ENCODE peak calls at places on chromosomes 13 and 19, in six cellular contexts. One of them, this sample, is unnamed.

GRCh38 chr19:9323557-9323918 is 441 bp upstream of the ZNF559 start:
- DNase-seq in heart left ventricle: peak; percentile 82
- DNase-seq in K562: peak; percentile 74
- DNase-seq in cardiac muscle cell: peak; percentile 91
- DNase-seq in sigmoid colon: peak; percentile 85
- DNase-seq in brain microvascular endothelial cell: peak; percentile 85
- DNase-seq in this sample: peak; percentile 24

GRCh38 chr19:5972355-5972731 is 5.6 kb downstream of the RANBP3 start:
- DNase-seq in heart left ventricle: no peak
- DNase-seq in K562: no peak
- DNase-seq in cardiac muscle cell: no peak
- DNase-seq in sigmoid colon: no peak
- DNase-seq in brain microvascular endothelial cell: no peak
- DNase-seq in this sample: no peak

GRCh38 chr19:53978975-53979801 is 12.2 kb upstream of the CACNG6 start:
- DNase-seq in heart left ventricle: no peak
- DNase-seq in K562: no peak
- DNase-seq in cardiac muscle cell: no peak
- DNase-seq in sigmoid colon: no peak
- DNase-seq in brain microvascular endothelial cell: no peak
- DNase-seq in this sample: no peak

GRCh38 chr19:34336781-34337271 is 28.2 kb upstream of the GPI start:
- DNase-seq in heart left ventricle: no peak
- DNase-seq in K562: no peak
- DNase-seq in cardiac muscle cell: peak; percentile 58
- DNase-seq in sigmoid colon: no peak
- DNase-seq in brain microvascular endothelial cell: no peak
- DNase-seq in this sample: no peak

GRCh38 chr13:43156916-43157315 is 133.5 kb downstream of the DNAJC15 start:
- DNase-seq in heart left ventricle: no peak
- DNase-seq in K562: no peak
- DNase-seq in cardiac muscle cell: peak; percentile 52
- DNase-seq in sigmoid colon: no peak
- DNase-seq in brain microvascular endothelial cell: no peak
- DNase-seq in this sample: no peak

GRCh38 chr13:23615677-23616076 is 45.5 kb downstream of the TNFRSF19 start:
- DNase-seq in heart left ventricle: no peak
- DNase-seq in K562: no peak
- DNase-seq in cardiac muscle cell: no peak
- DNase-seq in sigmoid colon: no peak
- DNase-seq in brain microvascular endothelial cell: no peak
- DNase-seq in this sample: no peak

GRCh38 chr19:13978306-13978705 is 26.0 kb downstream of the DCAF15 start:
- DNase-seq in heart left ventricle: peak; percentile 93
- DNase-seq in K562: peak; percentile 51
- DNase-seq in cardiac muscle cell: peak; percentile 77
- DNase-seq in sigmoid colon: peak; percentile 94
- DNase-seq in brain microvascular endothelial cell: no peak
- DNase-seq in this sample: no peak

GRCh38 chr19:29878973-29879654 is 62.9 kb upstream of the URI1 start:
- DNase-seq in heart left ventricle: no peak
- DNase-seq in K562: peak; percentile 87
- DNase-seq in cardiac muscle cell: peak; percentile 19
- DNase-seq in sigmoid colon: no peak
- DNase-seq in brain microvascular endothelial cell: peak; percentile 32
- DNase-seq in this sample: peak; percentile 9

GRCh38 chr13:78032132-78032531 is 113.5 kb upstream of the EDNRB start:
- DNase-seq in heart left ventricle: no peak
- DNase-seq in K562: no peak
- DNase-seq in cardiac muscle cell: no peak
- DNase-seq in sigmoid colon: no peak
- DNase-seq in brain microvascular endothelial cell: no peak
- DNase-seq in this sample: no peak

GRCh38 chr13:80441968-80442367 is 101.0 kb upstream of the SPRY2 start:
- DNase-seq in heart left ventricle: no peak
- DNase-seq in K562: no peak
- DNase-seq in cardiac muscle cell: peak; percentile 44
- DNase-seq in sigmoid colon: no peak
- DNase-seq in brain microvascular endothelial cell: no peak
- DNase-seq in this sample: no peak

GRCh38 chr13:37306778-37307544 is 201.5 kb upstream of the CSNK1A1L start:
- DNase-seq in heart left ventricle: no peak
- DNase-seq in K562: no peak
- DNase-seq in cardiac muscle cell: peak; percentile 90
- DNase-seq in sigmoid colon: no peak
- DNase-seq in brain microvascular endothelial cell: peak; percentile 95
- DNase-seq in this sample: peak; percentile 91

GRCh38 chr13:86922936-86923335 is 748.2 kb upstream of the SLITRK5 start:
- DNase-seq in heart left ventricle: no peak
- DNase-seq in K562: no peak
- DNase-seq in cardiac muscle cell: no peak
- DNase-seq in sigmoid colon: no peak
- DNase-seq in brain microvascular endothelial cell: no peak
- DNase-seq in this sample: no peak

GRCh38 chr13:50596103-50596502 is 247.4 kb downstream of the DLEU7 start:
- DNase-seq in heart left ventricle: no peak
- DNase-seq in K562: no peak
- DNase-seq in cardiac muscle cell: no peak
- DNase-seq in sigmoid colon: no peak
- DNase-seq in brain microvascular endothelial cell: no peak
- DNase-seq in this sample: no peak

GRCh38 chr13:27446986-27447583 is 3.3 kb downstream of the MTIF3 start:
- DNase-seq in heart left ventricle: no peak
- DNase-seq in K562: no peak
- DNase-seq in cardiac muscle cell: no peak
- DNase-seq in sigmoid colon: no peak
- DNase-seq in brain microvascular endothelial cell: no peak
- DNase-seq in this sample: no peak

GRCh38 chr13:41960195-41960699 is 662 bp downstream of the VWA8 start:
- DNase-seq in heart left ventricle: peak; percentile 36
- DNase-seq in K562: peak; percentile 26
- DNase-seq in cardiac muscle cell: peak; percentile 41
- DNase-seq in sigmoid colon: no peak
- DNase-seq in brain microvascular endothelial cell: no peak
- DNase-seq in this sample: no peak

GRCh38 chr19:19406878-19407639 is 1.6 kb downstream of the GATAD2A start:
- DNase-seq in heart left ventricle: no peak
- DNase-seq in K562: no peak
- DNase-seq in cardiac muscle cell: peak; percentile 45
- DNase-seq in sigmoid colon: peak; percentile 75
- DNase-seq in brain microvascular endothelial cell: peak; percentile 41
- DNase-seq in this sample: no peak

GRCh38 chr19:5001547-5002131 is 32.7 kb downstream of the KDM4B start:
- DNase-seq in heart left ventricle: peak; percentile 18
- DNase-seq in K562: peak; percentile 66
- DNase-seq in cardiac muscle cell: peak; percentile 72
- DNase-seq in sigmoid colon: no peak
- DNase-seq in brain microvascular endothelial cell: peak; percentile 57
- DNase-seq in this sample: peak; percentile 34

GRCh38 chr19:2441096-2441752 is 13.8 kb upstream of the TIMM13 start:
- DNase-seq in heart left ventricle: no peak
- DNase-seq in K562: no peak
- DNase-seq in cardiac muscle cell: no peak
- DNase-seq in sigmoid colon: no peak
- DNase-seq in brain microvascular endothelial cell: no peak
- DNase-seq in this sample: no peak

GRCh38 chr13:20231839-20232555 is at the start of gene GJB6:
- DNase-seq in heart left ventricle: no peak
- DNase-seq in K562: no peak
- DNase-seq in cardiac muscle cell: no peak
- DNase-seq in sigmoid colon: no peak
- DNase-seq in brain microvascular endothelial cell: no peak
- DNase-seq in this sample: no peak

GRCh38 chr13:104357672-104358314 is 1291.6 kb upstream of the SLC10A2 start:
- DNase-seq in heart left ventricle: no peak
- DNase-seq in K562: no peak
- DNase-seq in cardiac muscle cell: no peak
- DNase-seq in sigmoid colon: no peak
- DNase-seq in brain microvascular endothelial cell: no peak
- DNase-seq in this sample: no peak

GRCh38 chr19:57305056-57305455 is 15.2 kb upstream of the ZNF543 start:
- DNase-seq in heart left ventricle: no peak
- DNase-seq in K562: no peak
- DNase-seq in cardiac muscle cell: no peak
- DNase-seq in sigmoid colon: no peak
- DNase-seq in brain microvascular endothelial cell: no peak
- DNase-seq in this sample: no peak

GRCh38 chr19:47270408-47270807 is 4.3 kb upstream of the INAFM1 start:
- DNase-seq in heart left ventricle: no peak
- DNase-seq in K562: no peak
- DNase-seq in cardiac muscle cell: no peak
- DNase-seq in sigmoid colon: no peak
- DNase-seq in brain microvascular endothelial cell: no peak
- DNase-seq in this sample: no peak

GRCh38 chr19:10717356-10718204 is at the start of gene DNM2:
- DNase-seq in heart left ventricle: peak; percentile 99
- DNase-seq in K562: peak; percentile 99
- DNase-seq in cardiac muscle cell: peak; percentile 100
- DNase-seq in sigmoid colon: peak; percentile 100
- DNase-seq in brain microvascular endothelial cell: peak; percentile 100
- DNase-seq in this sample: peak; percentile 100

GRCh38 chr13:44436589-44437337 is 63.1 kb downstream of the SERP2 start:
- DNase-seq in heart left ventricle: peak; percentile 96
- DNase-seq in K562: peak; percentile 87
- DNase-seq in cardiac muscle cell: peak; percentile 96
- DNase-seq in sigmoid colon: peak; percentile 99
- DNase-seq in brain microvascular endothelial cell: peak; percentile 93
- DNase-seq in this sample: peak; percentile 52

GRCh38 chr19:19538077-19538764 is at the start of gene CILP2:
- DNase-seq in heart left ventricle: peak; percentile 24
- DNase-seq in K562: peak; percentile 53
- DNase-seq in cardiac muscle cell: peak; percentile 32
- DNase-seq in sigmoid colon: peak; percentile 68
- DNase-seq in brain microvascular endothelial cell: no peak
- DNase-seq in this sample: no peak

GRCh38 chr13:92761710-92762109 is 464.9 kb upstream of the GPC6 start:
- DNase-seq in heart left ventricle: no peak
- DNase-seq in K562: no peak
- DNase-seq in cardiac muscle cell: no peak
- DNase-seq in sigmoid colon: no peak
- DNase-seq in brain microvascular endothelial cell: no peak
- DNase-seq in this sample: no peak

GRCh38 chr13:109803822-109804221 is 17.4 kb upstream of the IRS2 start:
- DNase-seq in heart left ventricle: no peak
- DNase-seq in K562: no peak
- DNase-seq in cardiac muscle cell: no peak
- DNase-seq in sigmoid colon: no peak
- DNase-seq in brain microvascular endothelial cell: no peak
- DNase-seq in this sample: no peak

GRCh38 chr19:58568731-58569130 is 4.4 kb downstream of the MZF1 start:
- DNase-seq in heart left ventricle: peak; percentile 11
- DNase-seq in K562: no peak
- DNase-seq in cardiac muscle cell: no peak
- DNase-seq in sigmoid colon: peak; percentile 48
- DNase-seq in brain microvascular endothelial cell: no peak
- DNase-seq in this sample: no peak

GRCh38 chr19:38657633-38658222 is 10.3 kb downstream of the ACTN4 start:
- DNase-seq in heart left ventricle: no peak
- DNase-seq in K562: no peak
- DNase-seq in cardiac muscle cell: no peak
- DNase-seq in sigmoid colon: no peak
- DNase-seq in brain microvascular endothelial cell: peak; percentile 76
- DNase-seq in this sample: peak; percentile 81

GRCh38 chr19:38656171-38656981 is 8.9 kb downstream of the ACTN4 start:
- DNase-seq in heart left ventricle: no peak
- DNase-seq in K562: no peak
- DNase-seq in cardiac muscle cell: peak; percentile 91
- DNase-seq in sigmoid colon: no peak
- DNase-seq in brain microvascular endothelial cell: peak; percentile 63
- DNase-seq in this sample: no peak

GRCh38 chr19:38653028-38653571 is 5.7 kb downstream of the ACTN4 start:
- DNase-seq in heart left ventricle: no peak
- DNase-seq in K562: no peak
- DNase-seq in cardiac muscle cell: peak; percentile 60
- DNase-seq in sigmoid colon: peak; percentile 83
- DNase-seq in brain microvascular endothelial cell: no peak
- DNase-seq in this sample: no peak

GRCh38 chr19:38654478-38655079 is 7.1 kb downstream of the ACTN4 start:
- DNase-seq in heart left ventricle: no peak
- DNase-seq in K562: no peak
- DNase-seq in cardiac muscle cell: no peak
- DNase-seq in sigmoid colon: no peak
- DNase-seq in brain microvascular endothelial cell: no peak
- DNase-seq in this sample: no peak

GRCh38 chr19:38655148-38655824 is 7.8 kb downstream of the ACTN4 start:
- DNase-seq in heart left ventricle: no peak
- DNase-seq in K562: no peak
- DNase-seq in cardiac muscle cell: no peak
- DNase-seq in sigmoid colon: no peak
- DNase-seq in brain microvascular endothelial cell: no peak
- DNase-seq in this sample: no peak
- H3K4me3 ChIP-seq in heart left ventricle: no peak overlapping the region
- H3K4me3 ChIP-seq in K562: no peak overlapping the region
- H3K4me3 ChIP-seq in cardiac muscle cell: no peak overlapping the region
- H3K4me3 ChIP-seq in sigmoid colon: no peak overlapping the region
- H3K4me3 ChIP-seq in brain microvascular endothelial cell: no peak overlapping the region
- H3K4me3 ChIP-seq in this sample: no peak overlapping the region

DNA sequence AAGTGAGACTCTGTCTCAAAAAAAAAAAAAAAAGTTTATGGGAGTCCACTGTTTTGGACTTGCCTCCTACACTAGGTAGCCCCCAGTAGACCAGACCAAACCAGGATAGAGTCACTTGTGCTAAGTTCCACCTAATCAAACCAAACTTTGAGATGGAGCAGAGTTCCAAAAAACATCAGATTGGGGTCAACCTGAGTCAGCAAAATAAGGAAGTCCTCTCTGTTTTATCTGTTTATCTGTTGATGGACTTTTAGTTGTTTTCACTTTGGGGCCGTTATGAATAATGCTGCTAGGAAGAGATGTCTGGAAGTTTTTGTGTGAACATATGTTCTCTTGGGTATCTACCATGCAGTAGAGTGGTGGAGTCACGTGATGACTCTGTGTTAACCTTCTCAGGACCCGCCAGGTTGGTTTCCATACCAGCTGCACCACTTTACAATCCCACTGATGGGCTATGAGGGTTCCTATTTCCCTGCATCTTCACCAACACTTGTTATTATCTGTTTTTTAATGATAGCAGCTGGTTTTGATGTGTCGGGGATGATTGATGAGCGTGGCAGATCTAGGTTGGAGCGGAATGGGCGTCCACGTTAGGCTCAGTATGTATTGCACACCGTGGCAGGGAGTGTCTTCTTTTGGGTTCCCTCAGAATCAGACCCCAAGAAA is 46.6 kb upstream of the TM9SF2 start:
- DNase-seq in heart left ventricle: no peak
- DNase-seq in K562: no peak
- DNase-seq in cardiac muscle cell: no peak
- DNase-seq in sigmoid colon: no peak
- DNase-seq in brain microvascular endothelial cell: no peak
- DNase-seq in this sample: no peak
- H3K36me3 ChIP-seq in heart left ventricle: no peaks in the 10 kb centered on the region
- H3K36me3 ChIP-seq in K562: no peaks in the 10 kb centered on the region
- H3K36me3 ChIP-seq in cardiac muscle cell: no peaks in the 10 kb centered on the region
- H3K36me3 ChIP-seq in sigmoid colon: no peaks in the 10 kb centered on the region
- H3K36me3 ChIP-seq in brain microvascular endothelial cell: no peaks in the 10 kb centered on the region
- H3K36me3 ChIP-seq in this sample: no peaks in the 10 kb centered on the region

GRCh38 chr19:40312533-40312932 is 27.4 kb upstream of the AKT2 start:
- DNase-seq in heart left ventricle: no peak
- DNase-seq in K562: no peak
- DNase-seq in cardiac muscle cell: no peak
- DNase-seq in sigmoid colon: no peak
- DNase-seq in brain microvascular endothelial cell: no peak
- DNase-seq in this sample: no peak
- TF ChIP-seq CTCF in heart left ventricle: no peak
- TF ChIP-seq CTCF in K562: no peak
- TF ChIP-seq CTCF in cardiac muscle cell: no peak
- TF ChIP-seq CTCF in sigmoid colon: no peak
- TF ChIP-seq CTCF in brain microvascular endothelial cell: no peak
- TF ChIP-seq CTCF in this sample: no peak

GRCh38 chr13:113854238-113855011 is 9.5 kb downstream of the GAS6 start:
- DNase-seq in heart left ventricle: peak; percentile 82
- DNase-seq in K562: no peak
- DNase-seq in cardiac muscle cell: peak; percentile 41
- DNase-seq in sigmoid colon: no peak
- DNase-seq in brain microvascular endothelial cell: no peak
- DNase-seq in this sample: no peak
- H3K4me3 ChIP-seq in heart left ventricle: no peak overlapping the region
- H3K4me3 ChIP-seq in K562: no peak overlapping the region
- H3K4me3 ChIP-seq in cardiac muscle cell: no peak overlapping the region
- H3K4me3 ChIP-seq in sigmoid colon: no peak overlapping the region
- H3K4me3 ChIP-seq in brain microvascular endothelial cell: no peak overlapping the region
- H3K4me3 ChIP-seq in this sample: no peak overlapping the region

This sample was measured in BJ.